ENCODE peak calls at places on chromosomes 11 and 22, in six cellular contexts. One of them, this sample, is unnamed. For H3K36me3 and H3K4me1, the result is how much of the 10 kb centered on the place peaks cover.

GRCh38 chr11:127027000-127027399 is 26.4 kb upstream of the KIRREL3 start:
- DNase-seq in neuronal stem cell: no peak
- DNase-seq in heart left ventricle: no peak
- DNase-seq in fibroblast of lung: no peak
- DNase-seq in cardiac muscle cell: no peak
- DNase-seq in transverse colon: no peak
- DNase-seq in this sample: no peak

GRCh38 chr22:46418827-46419226 is 83.3 kb downstream of the TRMU start:
- DNase-seq in transverse colon: no peak
- DNase-seq in cardiac muscle cell: peak
- DNase-seq in heart left ventricle: peak
- DNase-seq in fibroblast of lung: no peak
- DNase-seq in neuronal stem cell: no peak
- DNase-seq in this sample: peak

GRCh38 chr11:9851366-9851765 is 187.5 kb downstream of the SWAP70 start:
- DNase-seq in fibroblast of lung: no peak
- DNase-seq in neuronal stem cell: no peak
- DNase-seq in cardiac muscle cell: peak
- DNase-seq in heart left ventricle: no peak
- DNase-seq in transverse colon: no peak
- DNase-seq in this sample: no peak

GRCh38 chr22:25908212-25908611 is 166.2 kb downstream of the MYO18B start:
- DNase-seq in transverse colon: no peak
- DNase-seq in cardiac muscle cell: no peak
- DNase-seq in fibroblast of lung: no peak
- DNase-seq in heart left ventricle: no peak
- DNase-seq in neuronal stem cell: no peak
- DNase-seq in this sample: no peak

GRCh38 chr11:90243534-90243933 is 20.7 kb upstream of the CHORDC1 start:
- DNase-seq in cardiac muscle cell: no peak
- DNase-seq in transverse colon: no peak
- DNase-seq in fibroblast of lung: no peak
- DNase-seq in heart left ventricle: no peak
- DNase-seq in neuronal stem cell: no peak
- DNase-seq in this sample: no peak

GRCh38 chr11:46837860-46838259 is 8.2 kb downstream of the CKAP5 start:
- DNase-seq in transverse colon: no peak
- DNase-seq in fibroblast of lung: no peak
- DNase-seq in heart left ventricle: no peak
- DNase-seq in cardiac muscle cell: no peak
- DNase-seq in neuronal stem cell: no peak
- DNase-seq in this sample: no peak

GRCh38 chr11:102456381-102456780 is 3.8 kb upstream of the TMEM123 start:
- DNase-seq in neuronal stem cell: no peak
- DNase-seq in heart left ventricle: no peak
- DNase-seq in cardiac muscle cell: peak
- DNase-seq in fibroblast of lung: peak
- DNase-seq in transverse colon: no peak
- DNase-seq in this sample: no peak

GRCh38 chr22:30245181-30245984 is 1.2 kb downstream of the LIF start:
- DNase-seq in neuronal stem cell: no peak
- DNase-seq in transverse colon: peak
- DNase-seq in fibroblast of lung: peak
- DNase-seq in heart left ventricle: no peak
- DNase-seq in cardiac muscle cell: no peak
- DNase-seq in this sample: no peak

GRCh38 chr11:70545626-70545945 is 147.3 kb downstream of the CTTN start:
- DNase-seq in cardiac muscle cell: no peak
- DNase-seq in heart left ventricle: no peak
- DNase-seq in neuronal stem cell: no peak
- DNase-seq in fibroblast of lung: no peak
- DNase-seq in transverse colon: no peak
- DNase-seq in this sample: no peak

GRCh38 chr11:65717906-65718305 is 2.7 kb downstream of the RNASEH2C start:
- DNase-seq in transverse colon: no peak
- DNase-seq in neuronal stem cell: no peak
- DNase-seq in heart left ventricle: no peak
- DNase-seq in fibroblast of lung: no peak
- DNase-seq in cardiac muscle cell: no peak
- DNase-seq in this sample: no peak
- H3K36me3 ChIP-seq in transverse colon: under half
- H3K36me3 ChIP-seq in neuronal stem cell: half or more
- H3K36me3 ChIP-seq in heart left ventricle: half or more
- H3K36me3 ChIP-seq in fibroblast of lung: under half
- H3K36me3 ChIP-seq in cardiac muscle cell: under half
- H3K36me3 ChIP-seq in this sample: half or more

GRCh38 chr11:122161191-122161590 is 45.2 kb upstream of the BLID start:
- DNase-seq in fibroblast of lung: no peak
- DNase-seq in heart left ventricle: no peak
- DNase-seq in neuronal stem cell: no peak
- DNase-seq in cardiac muscle cell: no peak
- DNase-seq in transverse colon: no peak
- DNase-seq in this sample: no peak

GRCh38 chr11:122159861-122160260 is 43.8 kb upstream of the BLID start:
- DNase-seq in heart left ventricle: no peak
- DNase-seq in neuronal stem cell: no peak
- DNase-seq in transverse colon: no peak
- DNase-seq in fibroblast of lung: no peak
- DNase-seq in cardiac muscle cell: no peak
- DNase-seq in this sample: no peak

GRCh38 chr11:122162095-122162494 is 46.1 kb upstream of the BLID start:
- DNase-seq in neuronal stem cell: no peak
- DNase-seq in transverse colon: no peak
- DNase-seq in heart left ventricle: no peak
- DNase-seq in fibroblast of lung: peak
- DNase-seq in cardiac muscle cell: peak
- DNase-seq in this sample: no peak

GRCh38 chr11:122157540-122158173 is 41.6 kb upstream of the BLID start:
- DNase-seq in heart left ventricle: no peak
- DNase-seq in transverse colon: no peak
- DNase-seq in neuronal stem cell: no peak
- DNase-seq in cardiac muscle cell: peak
- DNase-seq in fibroblast of lung: peak
- DNase-seq in this sample: peak

GRCh38 chr11:122159173-122159701 is 43.2 kb upstream of the BLID start:
- DNase-seq in transverse colon: no peak
- DNase-seq in fibroblast of lung: peak
- DNase-seq in heart left ventricle: peak
- DNase-seq in neuronal stem cell: no peak
- DNase-seq in cardiac muscle cell: peak
- DNase-seq in this sample: peak
- H3K4me1 ChIP-seq in transverse colon: under half
- H3K4me1 ChIP-seq in fibroblast of lung: under half
- H3K4me1 ChIP-seq in heart left ventricle: under half
- H3K4me1 ChIP-seq in neuronal stem cell: under half
- H3K4me1 ChIP-seq in cardiac muscle cell: under half
- H3K4me1 ChIP-seq in this sample: under half

GRCh38 chr11:35039076-35039475 is 99.9 kb upstream of the CD44 start:
- DNase-seq in neuronal stem cell: no peak
- DNase-seq in transverse colon: no peak
- DNase-seq in cardiac muscle cell: no peak
- DNase-seq in fibroblast of lung: no peak
- DNase-seq in heart left ventricle: no peak
- DNase-seq in this sample: no peak
- H3K27ac ChIP-seq in neuronal stem cell: no peak
- H3K27ac ChIP-seq in transverse colon: no peak
- H3K27ac ChIP-seq in cardiac muscle cell: no peak
- H3K27ac ChIP-seq in fibroblast of lung: no peak
- H3K27ac ChIP-seq in heart left ventricle: no peak
- H3K27ac ChIP-seq in this sample: no peak

GRCh38 chr22:17143101-17143500 is 16.0 kb downstream of the HDHD5 start:
- DNase-seq in fibroblast of lung: no peak
- DNase-seq in cardiac muscle cell: no peak
- DNase-seq in heart left ventricle: no peak
- DNase-seq in neuronal stem cell: no peak
- DNase-seq in transverse colon: no peak
- DNase-seq in this sample: no peak

GRCh38 chr22:17149073-17149815 is 9.8 kb downstream of the HDHD5 start:
- DNase-seq in cardiac muscle cell: no peak
- DNase-seq in transverse colon: peak
- DNase-seq in neuronal stem cell: no peak
- DNase-seq in fibroblast of lung: no peak
- DNase-seq in heart left ventricle: no peak
- DNase-seq in this sample: no peak

GRCh38 chr22:17140826-17141771 is 18.0 kb downstream of the HDHD5 start:
- DNase-seq in fibroblast of lung: no peak
- DNase-seq in cardiac muscle cell: no peak
- DNase-seq in neuronal stem cell: no peak
- DNase-seq in transverse colon: no peak
- DNase-seq in heart left ventricle: no peak
- DNase-seq in this sample: no peak

GRCh38 chr22:17143826-17144225 is 15.3 kb downstream of the HDHD5 start:
- DNase-seq in neuronal stem cell: no peak
- DNase-seq in transverse colon: no peak
- DNase-seq in heart left ventricle: no peak
- DNase-seq in fibroblast of lung: no peak
- DNase-seq in cardiac muscle cell: no peak
- DNase-seq in this sample: no peak

GRCh38 chr22:17145021-17145680 is 13.9 kb downstream of the HDHD5 start:
- DNase-seq in heart left ventricle: no peak
- DNase-seq in transverse colon: no peak
- DNase-seq in fibroblast of lung: no peak
- DNase-seq in cardiac muscle cell: no peak
- DNase-seq in neuronal stem cell: no peak
- DNase-seq in this sample: no peak
- H3K36me3 ChIP-seq in heart left ventricle: half or more
- H3K36me3 ChIP-seq in transverse colon: under half
- H3K36me3 ChIP-seq in fibroblast of lung: under half
- H3K36me3 ChIP-seq in cardiac muscle cell: under half
- H3K36me3 ChIP-seq in neuronal stem cell: half or more
- H3K36me3 ChIP-seq in this sample: under half

DNA sequence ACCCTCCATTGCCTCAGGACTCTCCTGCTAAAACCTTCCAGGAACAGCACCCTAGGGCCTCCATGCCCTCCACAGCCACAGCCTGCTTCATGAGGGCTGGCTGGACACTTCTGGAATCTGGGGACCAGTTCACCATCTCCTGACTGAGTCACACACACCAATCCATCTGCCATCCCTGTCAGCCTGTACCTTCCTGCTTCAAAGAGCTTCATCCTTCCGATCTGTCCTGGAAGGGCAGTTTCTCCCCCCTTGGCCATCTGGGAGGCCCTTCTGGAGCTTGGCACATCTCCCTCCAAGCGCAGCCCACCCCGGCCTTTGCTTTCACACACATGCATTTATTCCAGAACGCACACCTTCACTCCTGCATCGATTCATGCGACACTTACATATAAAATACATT is 13.1 kb downstream of the APBB1 start:
- DNase-seq in neuronal stem cell: no peak
- DNase-seq in heart left ventricle: no peak
- DNase-seq in fibroblast of lung: no peak
- DNase-seq in transverse colon: no peak
- DNase-seq in cardiac muscle cell: no peak
- DNase-seq in this sample: no peak
- H3K4me1 ChIP-seq in neuronal stem cell: under half
- H3K4me1 ChIP-seq in heart left ventricle: under half
- H3K4me1 ChIP-seq in fibroblast of lung: under half
- H3K4me1 ChIP-seq in transverse colon: under half
- H3K4me1 ChIP-seq in cardiac muscle cell: under half
- H3K4me1 ChIP-seq in this sample: under half

DNA sequence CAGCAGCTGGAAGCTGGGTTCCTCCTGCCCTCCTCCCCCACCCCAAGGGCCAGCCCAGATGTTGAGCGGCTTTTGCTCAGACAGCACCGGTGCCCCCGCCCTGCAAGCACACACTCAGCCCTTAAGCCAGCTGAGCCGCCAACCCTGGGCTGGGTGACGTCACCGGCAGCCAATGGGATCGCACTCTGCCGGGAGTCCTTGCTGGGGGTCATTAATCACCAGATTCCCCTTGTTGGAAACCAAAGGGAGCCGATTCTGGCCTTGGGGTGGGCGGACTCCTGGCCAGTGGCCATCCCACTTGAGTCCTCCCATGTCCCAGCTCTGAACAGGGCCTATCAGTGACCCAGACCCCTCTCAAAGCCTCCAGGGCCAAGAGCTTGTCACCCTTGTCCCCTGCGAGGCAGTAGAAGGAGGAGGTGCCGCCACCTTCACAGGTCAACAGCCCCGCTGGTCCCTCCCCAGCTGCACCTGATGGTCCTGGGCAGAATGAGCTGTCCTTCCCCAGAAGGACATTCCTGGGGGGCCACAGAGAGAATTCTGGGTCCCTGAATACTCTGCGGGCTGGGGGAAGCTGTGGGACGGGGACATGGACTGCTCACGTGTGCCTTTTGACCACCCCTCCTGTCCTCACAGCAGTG is 7.4 kb downstream of the DUSP8 start:
- DNase-seq in transverse colon: peak
- DNase-seq in heart left ventricle: peak
- DNase-seq in cardiac muscle cell: peak
- DNase-seq in fibroblast of lung: peak
- DNase-seq in neuronal stem cell: peak
- DNase-seq in this sample: peak
- H3K27ac ChIP-seq in transverse colon: peak
- H3K27ac ChIP-seq in heart left ventricle: peak
- H3K27ac ChIP-seq in cardiac muscle cell: no peak
- H3K27ac ChIP-seq in fibroblast of lung: no peak
- H3K27ac ChIP-seq in neuronal stem cell: no peak
- H3K27ac ChIP-seq in this sample: no peak

This sample was measured in A673.